ENCODE peak calls at places on chromosomes 6 and 20, in seven cellular contexts. B is AG09309, U is AG04450, Q is fibroblast of mammary gland, X is IMR-90, P is breast epithelium, Z is endodermal cell. W is an unnamed sample.

GRCh38 chr6:144758602-144759001 is 473.5 kb downstream of the UTRN start:
- DNase-seq in Z (no peak), P (no peak), X (peak), Q (peak), U (no peak), B (no peak), W (no peak)

GRCh38 chr6:4599924-4600323 is 176.3 kb upstream of the CDYL start:
- DNase-seq in X (peak), Q (peak), Z (no peak), B (no peak), P (no peak), U (peak), W (peak)

GRCh38 chr6:112205521-112206458 is 48.6 kb downstream of the LAMA4 start:
- DNase-seq in U (no peak), Q (peak), P (no peak), Z (peak), B (no peak), X (peak), W (peak)

GRCh38 chr6:29919506-29919905 is 22.8 kb upstream of the HLA-A start:
- DNase-seq in X (no peak), U (no peak), Q (no peak), Z (no peak), B (no peak), P (no peak), W (no peak)

GRCh38 chr20:33433465-33433864 is 10.1 kb downstream of the SNTA1 start:
- DNase-seq in X (no peak), B (no peak), P (no peak), Z (no peak), U (no peak), Q (no peak), W (no peak)

GRCh38 chr6:109023348-109023925 is 71.2 kb downstream of the SESN1 start:
- DNase-seq in Q (no peak), B (no peak), P (no peak), U (no peak), X (no peak), Z (no peak), W (no peak)

GRCh38 chr6:42440027-42440426 is 11.7 kb downstream of the TRERF1 start:
- DNase-seq in U (no peak), Q (no peak), X (peak), P (no peak), B (no peak), Z (no peak), W (peak)

GRCh38 chr6:46789434-46790358 is 3.5 kb upstream of the MEP1A start:
- DNase-seq in X (no peak), P (no peak), B (no peak), Z (no peak), Q (no peak), U (no peak), W (no peak)

GRCh38 chr6:3559561-3559960 is 102.7 kb upstream of the SLC22A23 start:
- DNase-seq in U (no peak), Z (no peak), B (no peak), Q (no peak), P (no peak), X (no peak), W (no peak)

DNA sequence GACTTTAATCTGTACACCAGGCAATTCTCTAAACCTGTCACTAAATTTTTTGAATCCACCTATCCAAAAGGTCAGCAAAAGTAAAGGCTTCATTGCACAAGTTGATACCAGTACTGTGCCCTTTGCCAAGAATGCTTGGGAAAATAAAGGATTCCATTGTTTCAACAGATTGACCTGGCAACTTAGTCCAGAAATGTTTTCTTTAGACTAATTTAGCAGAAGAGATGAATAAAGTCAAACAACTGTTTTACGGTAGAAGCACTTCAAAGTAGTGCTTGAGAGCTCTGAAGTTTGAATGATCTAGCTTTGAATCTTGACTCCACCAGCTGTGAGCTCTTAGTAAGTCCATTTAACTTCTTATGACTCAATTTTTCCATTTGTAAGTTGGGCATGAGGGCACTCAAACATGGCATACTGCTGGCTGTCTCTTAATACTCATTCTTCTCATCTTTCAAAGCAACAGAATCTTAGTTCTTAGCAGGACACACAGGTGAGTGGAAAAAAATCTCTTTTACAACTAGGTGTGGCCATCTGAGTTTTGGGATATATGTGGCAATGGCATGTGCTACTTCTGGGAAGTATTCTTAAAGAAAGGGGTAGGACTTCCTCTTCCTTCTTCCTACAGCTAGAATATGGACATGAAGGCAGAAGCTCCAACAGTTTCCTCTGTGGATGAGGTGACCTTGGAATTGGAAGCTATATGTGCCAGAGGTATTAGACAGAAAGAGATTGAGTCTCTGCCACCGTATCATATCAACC is 55.9 kb upstream of the LOC128125822 start:
- DNase-seq in X (no peak), Z (no peak), U (no peak), Q (no peak), B (no peak), P (no peak), W (peak)
- TF ChIP-seq CTCF in X (no peak), Z (no peak), U (no peak), Q (no peak), B (no peak), P (no peak), W (no peak)

GRCh38 chr6:31927868-31928671 is 553 bp downstream of the C2 start:
- DNase-seq in Z (no peak), X (no peak), Q (no peak), B (no peak), P (no peak), U (no peak), W (no peak)
- H3K4me3 ChIP-seq in Z (no peak), X (no peak), Q (no peak), B (no peak), P (peak), U (no peak), W (no peak)

GRCh38 chr6:169961772-169962561 is 210.5 kb downstream of the ERMARD start:
- DNase-seq in B (no peak), X (no peak), U (no peak), P (peak), Q (no peak), Z (peak), W (no peak)
- TF ChIP-seq CTCF in B (no peak), X (no peak), U (no peak), P (no peak), Q (peak), Z (peak), W (no peak)

DNA sequence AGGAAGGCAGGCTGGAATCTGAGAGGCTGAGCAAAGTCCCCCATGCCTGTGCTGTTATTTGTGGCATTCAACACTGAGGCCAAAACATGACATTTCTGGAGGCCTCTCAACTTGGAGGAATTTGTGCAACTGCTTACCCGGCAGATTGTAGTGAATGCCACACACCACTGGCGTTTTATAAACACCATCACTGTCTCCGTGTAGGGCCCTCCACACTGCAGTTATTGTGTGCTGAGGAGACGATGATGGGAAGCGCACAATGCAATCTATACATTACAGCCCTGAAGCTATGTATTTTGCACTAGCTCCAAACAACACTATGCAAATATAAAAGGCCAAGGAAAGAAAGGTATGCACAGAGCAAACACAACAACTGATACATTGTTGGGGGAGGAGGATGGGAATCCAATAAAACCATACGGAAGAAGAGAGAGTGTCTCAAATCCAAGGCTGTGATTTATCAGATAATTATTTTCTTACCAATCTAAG is 106.5 kb downstream of the SMLR1 start:
- DNase-seq in Z (no peak), U (no peak), Q (no peak), P (no peak), B (no peak), X (peak), W (peak)
- H3K4me3 ChIP-seq in Z (no peak), U (no peak), Q (no peak), P (no peak), B (no peak), X (no peak), W (no peak)

GRCh38 chr6:71889366-71889765 is 3.0 kb downstream of the RIMS1 start:
- DNase-seq in U (no peak), Z (no peak), Q (no peak), P (no peak), X (no peak), B (no peak), W (no peak)

GRCh38 chr6:71887006-71887743 is 825 bp downstream of the RIMS1 start:
- DNase-seq in P (no peak), B (no peak), Q (no peak), Z (no peak), U (no peak), X (no peak), W (no peak)

GRCh38 chr6:71887744-71888115 is 1.4 kb downstream of the RIMS1 start:
- DNase-seq in Z (no peak), U (no peak), X (no peak), P (no peak), Q (no peak), B (no peak), W (no peak)

GRCh38 chr6:71888720-71889340 is 2.5 kb downstream of the RIMS1 start:
- DNase-seq in Z (no peak), B (no peak), Q (no peak), U (no peak), X (no peak), P (no peak), W (no peak)

GRCh38 chr6:71886184-71887005 is at the start of gene RIMS1:
- DNase-seq in Z (peak), Q (no peak), B (no peak), X (no peak), P (no peak), U (no peak), W (peak)
- TF ChIP-seq CTCF in Z (peak), Q (no peak), B (peak), X (peak), P (no peak), U (peak), W (peak)

DNA sequence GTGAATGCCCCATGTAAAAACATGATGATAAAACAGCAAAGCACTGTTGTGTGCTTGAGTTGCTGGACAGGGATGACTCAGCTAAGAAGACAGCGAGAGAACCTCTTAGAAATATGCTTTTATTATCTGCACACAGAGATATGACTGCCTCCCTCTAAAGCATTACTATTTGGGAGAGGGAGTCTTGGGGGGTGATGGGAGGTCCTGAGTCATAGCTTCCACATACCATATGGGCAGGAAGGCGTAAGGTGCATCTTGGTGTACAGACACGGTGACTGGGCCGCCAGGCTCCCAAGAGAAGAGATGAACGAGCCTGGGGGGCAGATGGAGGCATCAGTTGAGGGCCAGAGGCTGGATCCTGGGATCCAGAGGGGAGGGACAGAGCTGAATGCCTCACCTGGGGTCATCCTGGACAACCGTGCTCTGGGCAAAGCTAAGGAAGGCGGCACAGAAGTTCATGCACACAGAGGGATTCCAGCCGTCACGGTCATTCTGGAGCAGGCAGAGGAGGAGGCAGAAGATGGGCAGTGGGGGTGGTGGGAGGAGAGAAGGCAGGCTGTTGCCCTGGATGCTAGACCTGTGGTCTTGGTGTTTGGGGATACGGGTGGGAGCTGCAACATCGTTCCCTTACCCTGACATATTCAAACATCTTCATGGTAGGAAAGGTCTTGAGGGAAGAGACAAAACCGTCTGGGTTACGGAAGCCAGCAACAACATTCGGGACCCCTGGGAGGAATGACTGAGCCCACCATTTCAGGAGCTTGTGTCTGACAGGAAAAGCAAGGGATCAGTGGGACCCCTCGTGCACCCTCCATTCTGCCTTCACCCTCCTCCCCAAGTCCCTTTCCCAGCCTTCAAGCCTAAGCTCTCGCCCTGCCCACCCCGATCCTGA is 2.0 kb downstream of the DXO start:
- DNase-seq in Z (no peak), Q (peak), B (no peak), U (no peak), P (no peak), X (peak), W (peak)
- H3K4me3 ChIP-seq in Z (no peak), Q (peak), B (peak), U (peak), P (no peak), X (no peak), W (peak)

DNA sequence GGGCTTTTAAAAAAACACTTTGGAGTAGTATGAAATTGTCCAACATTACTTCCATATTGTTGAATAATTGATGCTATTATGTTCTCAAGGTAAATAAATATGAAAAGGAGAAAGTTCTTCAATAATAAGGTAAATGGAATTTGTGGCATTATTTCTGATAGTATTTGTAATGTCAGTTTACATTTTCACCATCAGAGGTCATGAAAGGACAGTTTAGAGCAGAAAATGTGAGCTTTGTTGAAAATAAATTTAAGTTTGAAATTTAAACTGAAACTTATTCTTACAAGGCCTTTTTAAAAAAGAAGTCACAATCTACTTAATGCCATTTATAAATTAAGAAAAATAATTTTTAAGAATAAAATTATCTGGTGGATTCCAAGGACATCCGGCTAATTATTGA is 15.8 kb upstream of the CEP162 start:
- DNase-seq in Q (peak), X (no peak), U (no peak), P (no peak), B (no peak), Z (no peak), W (peak)
- TF ChIP-seq CTCF in Q (peak), X (no peak), U (no peak), P (no peak), B (peak), Z (peak), W (no peak)